ENCODE peak calls at places on chromosomes 13 and 19, in six cellular contexts. X, L, Q, A, N and Z are unnamed samples.

GRCh38 chr19:47479701-47480503 is 4.1 kb downstream of the KPTN start:
- DNase-seq in X (no peak), L (no peak), A (peak), N (no peak), Q (no peak), Z (no peak)

GRCh38 chr19:10510301-10510802 is 6.9 kb downstream of the S1PR5 start:
- DNase-seq in L (peak), Q (no peak), A (peak), X (no peak), N (peak), Z (peak)

GRCh38 chr19:3683405-3683865 is 16.8 kb downstream of the PIP5K1C start:
- DNase-seq in A (peak), X (no peak), N (no peak), L (no peak), Q (peak), Z (no peak)

GRCh38 chr13:101576977-101577376 is 124.5 kb downstream of the ITGBL1 start:
- DNase-seq in N (peak), X (no peak), L (no peak), A (no peak), Q (no peak), Z (no peak)

GRCh38 chr19:29626386-29626785 is 20.3 kb downstream of the POP4 start:
- DNase-seq in A (no peak), Q (no peak), N (no peak), X (no peak), L (no peak), Z (no peak)

GRCh38 chr13:44365008-44365407 is 8.6 kb upstream of the SERP2 start:
- DNase-seq in A (no peak), X (no peak), Q (no peak), L (no peak), N (no peak), Z (no peak)

GRCh38 chr13:51781246-51782022 is 22.5 kb downstream of the DHRS12 start:
- DNase-seq in A (no peak), Q (peak), N (no peak), X (no peak), L (no peak), Z (peak)

GRCh38 chr19:38809592-38810252 is 3.0 kb downstream of the LGALS4 start:
- DNase-seq in L (no peak), A (no peak), N (no peak), X (no peak), Q (no peak), Z (no peak)

GRCh38 chr13:99087954-99088491 is 110.2 kb upstream of the DOCK9 start:
- DNase-seq in X (no peak), A (no peak), Q (no peak), L (peak), N (no peak), Z (no peak)
- TF ChIP-seq MYC in X (no peak), A (no peak), Q (no peak), L (no peak), N (no peak), Z (no peak)

GRCh38 chr13:46614582-46614981 is 61.6 kb downstream of the LRCH1 start:
- DNase-seq in N (no peak), X (no peak), L (peak), Q (peak), A (no peak), Z (no peak)
- TF ChIP-seq CTCF in N (no peak), X (no peak), L (peak), Q (no peak), A (no peak), Z (no peak)

DNA sequence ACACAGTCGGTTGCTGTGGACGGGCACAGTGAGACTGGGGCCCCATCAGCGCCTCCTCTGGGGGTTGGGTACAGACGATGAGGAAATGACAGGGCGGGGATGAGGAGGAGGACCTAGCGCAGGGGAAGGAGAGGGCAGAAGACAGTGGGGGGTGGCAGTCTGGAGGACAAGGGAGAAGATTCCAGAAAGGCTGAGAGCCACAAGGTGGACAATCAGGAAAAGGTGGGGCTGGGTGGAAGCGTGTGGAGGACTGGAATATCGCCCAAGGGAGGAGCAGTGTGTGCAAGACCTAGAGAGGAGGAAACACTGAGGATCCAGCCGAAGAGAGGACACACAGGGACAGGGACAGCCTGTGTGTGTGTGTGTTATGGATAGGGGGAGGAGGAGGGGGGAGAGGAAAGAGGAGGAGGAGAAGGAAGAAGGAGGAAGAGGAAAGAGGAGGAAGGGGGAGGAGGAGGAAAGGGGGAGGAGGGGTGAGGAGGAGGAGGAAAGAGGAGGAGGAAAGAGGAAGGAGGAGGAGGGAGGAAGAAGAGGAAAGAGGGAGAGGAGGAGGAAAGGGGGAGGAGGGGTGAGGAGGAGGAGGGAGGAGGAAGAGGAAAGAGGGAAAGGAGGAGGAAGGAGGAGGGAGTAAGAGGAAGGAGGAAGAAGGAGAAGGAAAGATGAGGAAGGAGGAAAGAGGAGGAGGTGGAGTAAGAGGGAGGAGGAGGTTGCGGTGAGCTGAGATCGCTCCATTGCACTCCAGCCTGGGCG is 15.8 kb upstream of the GARIN5A start:
- DNase-seq in L (no peak), Q (no peak), A (peak), N (no peak), X (no peak), Z (peak)
- TF ChIP-seq POLR2A in L (no peak), Q (no peak), A (no peak), N (no peak), X (no peak), Z (no peak)

GRCh38 chr19:16590876-16591802 is 18.9 kb upstream of the SLC35E1 start:
- DNase-seq in A (no peak), X (no peak), Q (no peak), N (no peak), L (no peak), Z (no peak)

GRCh38 chr19:16593181-16593580 is 21.0 kb upstream of the SLC35E1 start:
- DNase-seq in N (no peak), A (no peak), L (no peak), X (no peak), Q (no peak), Z (no peak)

GRCh38 chr19:16594131-16594586 is 21.9 kb upstream of the SLC35E1 start:
- DNase-seq in Q (no peak), N (no peak), L (no peak), A (no peak), X (no peak), Z (peak)

GRCh38 chr19:16589917-16590316 is 17.7 kb upstream of the SLC35E1 start:
- DNase-seq in N (no peak), Q (no peak), A (no peak), X (no peak), L (no peak), Z (peak)

GRCh38 chr19:16591803-16592556 is 19.8 kb upstream of the SLC35E1 start:
- DNase-seq in Q (no peak), N (no peak), X (no peak), L (no peak), A (no peak), Z (no peak)
- TF ChIP-seq MYC in Q (no peak), N (no peak), X (no peak), L (no peak), A (no peak), Z (no peak)

DNA sequence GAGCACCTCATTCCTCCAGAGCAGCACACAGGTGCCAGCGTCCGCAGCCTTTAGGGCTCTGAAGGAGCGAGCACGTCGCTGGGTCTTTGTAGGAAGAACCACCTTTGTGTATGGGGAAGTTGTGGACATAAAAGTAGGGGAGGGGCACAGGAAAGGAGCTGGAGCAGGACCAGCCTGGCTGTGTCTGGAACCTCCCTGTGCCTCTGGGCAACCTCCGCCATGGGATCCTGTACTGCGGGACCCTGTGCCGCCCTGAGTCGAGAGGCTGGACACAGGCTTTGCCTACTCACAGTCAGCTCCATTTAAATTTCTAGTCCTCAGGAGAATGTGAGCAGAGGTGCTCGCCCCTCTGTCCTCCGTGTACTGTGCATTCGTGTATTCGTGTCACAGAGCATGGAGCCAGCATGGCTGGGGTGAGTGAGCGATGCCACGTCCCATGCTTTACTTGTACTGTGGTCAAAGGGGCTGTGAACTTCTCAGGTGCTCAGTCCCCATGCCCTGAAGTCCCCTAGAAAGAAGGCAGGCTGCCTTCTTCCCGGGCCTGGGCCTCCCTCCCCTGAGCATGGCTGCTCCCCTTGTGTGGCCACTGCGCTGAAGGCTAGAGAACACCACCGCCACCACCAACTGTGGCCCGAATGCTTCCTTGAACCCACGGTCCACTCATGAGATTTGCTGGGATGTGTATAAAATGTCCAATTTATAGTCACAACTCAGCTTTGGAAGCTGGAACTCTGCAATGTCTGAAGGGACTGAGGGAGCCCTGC is 99.9 kb downstream of the TEX29 start:
- DNase-seq in L (no peak), X (no peak), A (no peak), N (no peak), Q (no peak), Z (no peak)
- TF ChIP-seq CTCF in L (no peak), X (no peak), A (no peak), N (no peak), Q (no peak), Z (no peak)

DNA sequence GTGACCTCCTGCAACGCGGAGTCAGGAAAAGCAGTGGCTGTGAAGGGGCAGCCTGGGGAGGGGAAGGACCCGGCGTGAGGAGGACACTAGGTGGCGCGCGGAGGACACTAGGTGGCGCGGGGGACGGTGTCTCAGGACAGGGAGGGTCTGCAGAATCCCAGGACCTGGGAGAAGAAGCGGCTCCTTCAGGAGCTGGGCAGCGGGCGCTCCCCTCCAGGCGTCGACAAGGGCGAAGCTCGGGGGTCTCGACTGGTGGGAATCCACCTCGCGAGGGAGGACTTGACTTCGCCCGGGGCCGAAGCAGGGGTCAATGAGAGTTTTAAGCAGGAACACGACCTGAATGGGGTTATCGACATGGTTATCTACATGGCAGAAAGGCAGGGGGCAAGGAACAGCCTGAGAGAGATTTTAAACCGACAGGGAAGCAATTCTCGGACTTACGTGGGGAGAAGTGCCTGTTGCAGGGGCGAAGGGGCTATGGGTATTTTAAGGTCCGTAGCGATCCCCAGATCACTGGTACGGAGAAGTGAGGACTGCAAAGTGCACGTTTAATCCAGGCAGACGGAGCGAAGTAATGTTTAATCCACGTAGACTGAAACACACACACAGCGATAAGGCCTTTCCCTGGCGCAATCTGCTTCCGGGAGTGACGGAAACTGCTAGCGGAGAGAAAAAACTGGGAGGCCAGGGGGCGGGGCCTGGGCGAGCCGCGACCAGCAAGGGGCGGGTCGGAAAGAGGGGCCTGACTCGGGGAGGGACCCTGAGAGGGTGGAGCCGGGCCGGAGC is at the start of gene ZNF616:
- DNase-seq in Q (peak), X (peak), A (peak), N (peak), L (peak), Z (peak)
- TF ChIP-seq POLR2A in Q (peak), X (peak), A (peak), N (peak), L (no peak), Z (peak)